ENCODE peak calls at places on chromosomes 7 and 10, in six cellular contexts. B, C, V, S, X and U are unnamed samples.
A peak's percentile ranks its signal among the peaks of the same experiment; 100 is the strongest.

GRCh38 chr7:24498439-24498838 is 74.8 kb upstream of the PALS2 start:
- DNase-seq in B (no peak), V (no peak), C (no peak), X (no peak), S (no peak), U (no peak)

GRCh38 chr7:76265299-76265698 is 37.2 kb upstream of the HSPB1 start:
- DNase-seq in C (no peak), B (no peak), S (no peak), X (no peak), V (no peak), U (no peak)

GRCh38 chr10:22253578-22253882 is 35.7 kb upstream of the EBLN1 start:
- DNase-seq in S (no peak), B (peak; percentile 1), X (no peak), C (no peak), V (peak; percentile 35), U (no peak)

GRCh38 chr7:48280100-48280499 is 108.8 kb downstream of the ABCA13 start:
- DNase-seq in C (no peak), S (no peak), B (peak; percentile 95), X (no peak), V (peak; percentile 65), U (no peak)

GRCh38 chr10:5442056-5442989 is 30.0 kb downstream of the NET1 start:
- DNase-seq in V (peak; percentile 57), B (peak; percentile 71), X (peak; percentile 51), C (peak; percentile 51), S (no peak), U (no peak)

GRCh38 chr7:152859781-152860191 is 100.2 kb downstream of the ACTR3B start:
- DNase-seq in C (peak; percentile 43), X (peak; percentile 49), B (peak; percentile 17), S (no peak), V (peak; percentile 29), U (no peak)

GRCh38 chr7:128160296-128160695 is 80.8 kb upstream of the LEP start:
- DNase-seq in V (no peak), C (no peak), X (no peak), S (no peak), B (no peak), U (no peak)

GRCh38 chr7:139995034-139995915 is 67.5 kb downstream of the PARP12 start:
- DNase-seq in C (no peak), X (no peak), S (no peak), B (peak; percentile 47), V (peak; percentile 75), U (no peak)

GRCh38 chr10:8073696-8074416 is 19.4 kb downstream of the GATA3 start:
- DNase-seq in V (no peak), C (no peak), S (no peak), X (no peak), B (no peak), U (no peak)

GRCh38 chr10:25125151-25125550 is 49.6 kb upstream of the GPR158 start:
- DNase-seq in B (no peak), S (no peak), C (no peak), X (no peak), V (no peak), U (no peak)

GRCh38 chr10:12700557-12700874 is 301.0 kb downstream of the CCDC3 start:
- DNase-seq in C (no peak), V (no peak), S (no peak), B (no peak), X (no peak), U (no peak)

GRCh38 chr10:100562008-100562672 is 26.4 kb downstream of the HIF1AN start:
- DNase-seq in C (peak; percentile 89), B (peak; percentile 71), S (peak; percentile 90), V (peak; percentile 87), X (peak; percentile 84), U (peak; percentile 69)

GRCh38 chr7:47213276-47213675 is 368.6 kb downstream of the TNS3 start:
- DNase-seq in B (no peak), S (no peak), X (no peak), V (no peak), C (no peak), U (no peak)

GRCh38 chr7:74269757-74270277 is 15.6 kb upstream of the RFC2 start:
- DNase-seq in C (peak; percentile 93), X (peak; percentile 70), V (peak; percentile 65), S (no peak), B (peak; percentile 82), U (peak; percentile 80)

GRCh38 chr10:10596256-10596655 is 421.4 kb upstream of the CELF2 start:
- DNase-seq in B (no peak), X (no peak), S (no peak), C (no peak), V (no peak), U (no peak)

GRCh38 chr7:111708072-111708471 is 145.8 kb upstream of the IMMP2L start:
- DNase-seq in C (no peak), S (no peak), V (peak; percentile 37), X (no peak), B (no peak), U (no peak)

GRCh38 chr7:27031289-27032172 is 64.3 kb downstream of the HOXA1 start:
- DNase-seq in C (no peak), B (peak; percentile 26), V (peak; percentile 90), X (no peak), S (no peak), U (no peak)

GRCh38 chr7:69654381-69654780 is 56.1 kb downstream of the AUTS2 start:
- DNase-seq in S (no peak), C (peak; percentile 29), X (peak; percentile 21), V (no peak), B (peak; percentile 32), U (no peak)

GRCh38 chr7:28732037-28732869 is 225.9 kb downstream of the TRIL start:
- DNase-seq in V (peak; percentile 88), X (peak; percentile 16), C (peak; percentile 37), B (peak; percentile 75), S (no peak), U (no peak)

GRCh38 chr10:120459185-120459584 is 2.2 kb downstream of the PLPP4 start:
- DNase-seq in C (no peak), B (no peak), X (no peak), V (no peak), S (no peak), U (no peak)

GRCh38 chr7:1762238-1762945 is 92.3 kb downstream of the ELFN1 start:
- DNase-seq in B (no peak), V (no peak), S (peak; percentile 43), X (no peak), C (no peak), U (no peak)

GRCh38 chr7:11127112-11127785 is 153.6 kb downstream of the PHF14 start:
- DNase-seq in B (no peak), S (no peak), X (no peak), V (peak; percentile 17), C (peak; percentile 61), U (no peak)
- H3K4me3 ChIP-seq in B (no peak overlapping the region), S (no peak overlapping the region), X (no peak overlapping the region), V (no peak overlapping the region), C (no peak overlapping the region), U (no peak overlapping the region)

GRCh38 chr10:33506838-33507661 is 172.6 kb upstream of the NRP1 start:
- DNase-seq in X (no peak), C (no peak), S (no peak), V (peak; percentile 55), B (peak; percentile 71), U (no peak)

GRCh38 chr10:33507662-33508425 is 173.4 kb upstream of the NRP1 start:
- DNase-seq in C (no peak), B (peak; percentile 60), V (no peak), S (no peak), X (peak; percentile 9), U (no peak)

GRCh38 chr10:33506391-33506790 is 171.9 kb upstream of the NRP1 start:
- DNase-seq in B (no peak), V (no peak), X (no peak), S (no peak), C (no peak), U (no peak)

DNA sequence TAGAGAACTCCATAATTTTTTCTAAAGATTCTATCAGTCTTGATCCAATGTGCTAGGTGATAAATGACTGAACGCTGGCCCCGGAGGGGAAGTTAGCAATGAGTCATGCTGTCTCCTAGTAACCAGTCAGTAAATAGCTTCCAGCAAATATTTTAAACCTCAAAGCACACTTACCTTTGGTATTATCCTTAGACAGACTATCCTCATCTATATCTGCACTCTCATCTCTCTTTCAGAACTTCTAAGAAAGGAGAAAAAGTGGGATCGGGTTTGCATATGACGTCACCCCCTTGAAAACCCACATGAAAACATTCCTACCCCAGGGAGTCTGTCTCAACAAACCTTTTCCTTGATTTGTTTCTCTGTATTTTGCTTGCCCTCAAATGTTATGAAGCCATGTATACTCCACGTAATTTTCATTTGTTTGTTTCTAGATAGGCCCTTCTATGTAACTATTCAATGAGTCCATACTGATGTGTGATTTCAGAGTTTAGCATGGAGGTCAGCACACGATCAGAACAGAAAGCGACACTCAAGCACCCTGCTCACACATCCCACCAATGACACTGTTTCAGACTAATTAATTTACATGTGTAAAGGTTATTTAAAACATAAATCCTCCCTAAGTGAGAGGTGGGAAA is 174.9 kb upstream of the NRP1 start:
- DNase-seq in S (peak; percentile 63), X (peak; percentile 83), B (peak; percentile 90), C (peak; percentile 45), V (peak; percentile 88), U (peak; percentile 69)
- H3K4me3 ChIP-seq in S (no peak overlapping the region), X (peak overlapping the region; percentile 21), B (no peak overlapping the region), C (no peak overlapping the region), V (peak overlapping the region; percentile 19), U (no peak overlapping the region)

DNA sequence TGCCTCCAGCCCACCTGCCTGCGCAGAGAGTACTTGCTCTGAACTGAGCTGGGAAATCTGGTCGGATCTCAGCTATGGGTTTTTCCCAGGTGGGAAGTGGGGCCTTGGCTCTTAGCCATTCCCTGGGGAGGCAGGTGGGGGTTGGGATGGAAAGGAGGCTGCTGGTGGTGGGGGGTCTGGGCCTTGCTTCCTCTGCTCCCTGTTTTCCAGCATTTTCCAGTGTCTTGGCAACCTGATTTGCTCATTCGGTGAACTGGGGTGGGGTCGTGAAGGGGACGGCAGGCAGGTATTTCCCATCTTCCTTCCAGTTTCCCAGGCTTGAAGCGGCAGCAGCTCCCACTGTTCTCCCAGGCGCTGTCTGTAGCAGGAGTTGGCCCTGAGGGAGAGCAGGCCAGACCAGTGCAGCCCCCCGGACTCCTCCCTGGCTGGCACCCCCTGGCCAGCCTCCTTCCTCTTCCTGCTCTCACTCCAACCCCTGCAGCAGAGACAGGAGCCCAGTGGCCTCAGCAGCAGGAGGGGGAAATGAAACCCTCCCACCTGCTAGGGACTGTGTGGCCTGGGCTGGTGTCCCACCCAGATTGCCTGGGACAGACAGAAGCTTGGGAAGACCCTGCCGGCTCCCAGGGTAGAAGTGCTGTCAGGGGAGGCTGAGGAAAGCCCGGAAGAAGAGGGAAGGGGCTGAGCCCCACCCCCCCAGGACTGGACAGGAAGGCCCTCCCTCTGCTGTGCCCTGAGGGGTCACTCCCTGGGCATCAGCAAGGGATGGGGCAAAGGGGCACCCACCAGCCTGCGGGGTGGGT is 6.6 kb downstream of the TRIM8 start:
- DNase-seq in C (no peak), B (no peak), S (peak; percentile 82), X (no peak), V (no peak), U (no peak)
- H3K4me3 ChIP-seq in C (no peak overlapping the region), B (no peak overlapping the region), S (no peak overlapping the region), X (no peak overlapping the region), V (no peak overlapping the region), U (no peak overlapping the region)

DNA sequence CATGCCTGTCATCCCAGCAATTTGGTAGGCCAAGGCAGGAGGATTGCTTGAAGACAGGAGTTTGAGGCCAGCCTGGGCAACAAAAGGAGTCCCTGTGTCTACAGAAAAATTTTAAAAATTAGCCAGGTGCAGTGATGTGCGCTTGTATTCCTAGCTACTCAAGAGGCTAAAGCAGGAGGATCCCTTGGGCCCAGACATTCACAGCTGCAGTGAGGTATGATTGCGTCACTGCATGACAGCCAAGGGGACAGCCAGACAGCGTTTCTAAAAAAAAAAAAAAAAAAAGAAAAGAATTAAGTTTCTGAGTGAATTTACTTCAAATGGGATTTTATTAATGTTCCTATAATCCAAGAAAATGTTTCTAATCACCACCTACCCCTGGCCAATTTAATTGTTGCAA is 87.4 kb upstream of the RNF148 start:
- DNase-seq in V (no peak), S (no peak), C (peak; percentile 86), B (peak; percentile 5), X (no peak), U (no peak)
- H3K4me3 ChIP-seq in V (no peak overlapping the region), S (no peak overlapping the region), C (no peak overlapping the region), B (no peak overlapping the region), X (no peak overlapping the region), U (no peak overlapping the region)